ENCODE peak calls at places on chromosomes 1 and 21, in ten cellular contexts. U is AG04449, I is AG09309, W is GM12865, Y is K562, H is stomach, J is astrocyte of the spinal cord, K is fibroblast of mammary gland, B is fibroblast of pulmonary artery, V is AG10803. E is an unnamed sample.

GRCh38 chr1:22341791-22342605 is 109.7 kb upstream of the ZBTB40 start:
- DNase-seq in U (no peak), W (no peak), V (peak), H (no peak), K (peak), I (no peak), Y (peak), J (peak), B (peak), E (peak)

GRCh38 chr1:30038134-30039025 is 685.0 kb downstream of the MATN1 start:
- DNase-seq in V (no peak), I (no peak), U (no peak), H (no peak), Y (no peak), K (no peak), B (no peak), J (no peak), W (no peak), E (no peak)

GRCh38 chr1:66925944-66926343 is 1.2 kb downstream of the MIER1 start:
- DNase-seq in V (peak), I (no peak), J (no peak), Y (peak), B (no peak), K (no peak), H (no peak), U (no peak), W (no peak), E (peak)

GRCh38 chr1:210746024-210746423 is 387.9 kb downstream of the KCNH1 start:
- DNase-seq in V (no peak), J (no peak), U (no peak), H (no peak), Y (no peak), K (no peak), B (no peak), W (no peak), I (no peak), E (no peak)

GRCh38 chr1:89546934-89547562 is 22.4 kb downstream of the LRRC8B start:
- DNase-seq in J (no peak), U (no peak), H (no peak), B (no peak), Y (no peak), W (no peak), I (no peak), V (no peak), K (peak), E (no peak)

GRCh38 chr1:16175610-16176553 is 20.0 kb upstream of the EPHA2 start:
- DNase-seq in V (peak), J (peak), W (no peak), K (peak), B (peak), H (peak), I (peak), U (peak), Y (peak), E (peak)

GRCh38 chr21:34942911-34943310 is 106.2 kb downstream of the RUNX1 start:
- DNase-seq in W (no peak), B (no peak), U (no peak), V (no peak), Y (no peak), I (no peak), H (no peak), J (no peak), K (no peak), E (no peak)

GRCh38 chr1:41856361-41857285 is 62.1 kb downstream of the HIVEP3 start:
- DNase-seq in V (peak), Y (no peak), I (no peak), J (peak), K (peak), H (no peak), W (no peak), U (no peak), B (no peak), E (peak)

GRCh38 chr1:174996474-174996873 is 3.3 kb upstream of the CACYBP start:
- DNase-seq in B (peak), V (peak), U (no peak), I (no peak), K (peak), J (peak), W (no peak), H (no peak), Y (peak), E (peak)

GRCh38 chr1:9700340-9700739 is 48.8 kb downstream of the PIK3CD start:
- DNase-seq in U (no peak), W (no peak), H (no peak), B (peak), J (peak), V (peak), Y (no peak), K (peak), I (peak), E (peak)

GRCh38 chr1:36355811-36356210 is 29.9 kb downstream of the STK40 start:
- DNase-seq in V (no peak), Y (no peak), U (no peak), I (no peak), H (no peak), B (no peak), K (no peak), W (no peak), J (no peak), E (no peak)

GRCh38 chr1:208759250-208759649 is 515.1 kb upstream of the PLXNA2 start:
- DNase-seq in B (no peak), H (no peak), I (no peak), K (no peak), W (no peak), Y (no peak), V (no peak), J (no peak), U (no peak), E (no peak)

GRCh38 chr1:244187310-244187709 is 136.2 kb downstream of the ZBTB18 start:
- DNase-seq in W (no peak), I (no peak), K (no peak), U (no peak), B (no peak), Y (no peak), V (no peak), J (no peak), H (no peak), E (no peak)

GRCh38 chr1:91685994-91686393 is 185.3 kb downstream of the CDC7 start:
- DNase-seq in B (no peak), J (no peak), I (no peak), Y (no peak), K (peak), W (no peak), H (no peak), U (no peak), V (no peak), E (no peak)

GRCh38 chr1:217747156-217747769 is 116.1 kb downstream of the SPATA17 start:
- DNase-seq in B (peak), V (peak), H (no peak), J (peak), Y (no peak), U (no peak), W (peak), I (peak), K (peak), E (peak)

GRCh38 chr1:54798769-54799641 is 2.1 kb downstream of the TTC22 start:
- DNase-seq in Y (no peak), I (no peak), H (peak), J (no peak), V (peak), W (peak), U (no peak), K (peak), B (peak), E (peak)

GRCh38 chr1:29645586-29645985 is 409.3 kb downstream of the PTPRU start:
- DNase-seq in J (no peak), B (no peak), K (no peak), U (no peak), Y (no peak), I (no peak), H (no peak), W (no peak), V (no peak), E (no peak)

GRCh38 chr1:20469406-20470076 is 16.5 kb downstream of the CAMK2N1 start:
- DNase-seq in J (no peak), W (no peak), Y (no peak), K (no peak), V (no peak), U (no peak), I (no peak), B (peak), H (no peak), E (no peak)

GRCh38 chr1:212545941-212546638 is 62.5 kb upstream of the ATF3 start:
- DNase-seq in W (no peak), I (no peak), B (peak), U (no peak), Y (no peak), H (no peak), V (peak), J (no peak), K (peak), E (peak)

GRCh38 chr1:160657477-160657820 is 10.6 kb upstream of the SLAMF1 start:
- DNase-seq in K (no peak), B (peak), H (no peak), Y (no peak), W (peak), U (no peak), I (no peak), V (no peak), J (no peak), E (no peak)

GRCh38 chr1:172823534-172823933 is 164.6 kb downstream of the FASLG start:
- DNase-seq in Y (no peak), W (no peak), K (peak), I (no peak), B (peak), J (peak), U (peak), H (no peak), V (peak), E (peak)

GRCh38 chr1:196678510-196678884 is 26.7 kb downstream of the CFH start:
- DNase-seq in H (no peak), W (no peak), J (peak), K (peak), V (peak), Y (no peak), U (peak), B (peak), I (no peak), E (peak)

GRCh38 chr21:45029968-45030636 is 44.3 kb upstream of the ADARB1 start:
- DNase-seq in Y (no peak), H (no peak), K (no peak), J (no peak), W (no peak), I (no peak), V (no peak), U (no peak), B (no peak), E (no peak)

DNA sequence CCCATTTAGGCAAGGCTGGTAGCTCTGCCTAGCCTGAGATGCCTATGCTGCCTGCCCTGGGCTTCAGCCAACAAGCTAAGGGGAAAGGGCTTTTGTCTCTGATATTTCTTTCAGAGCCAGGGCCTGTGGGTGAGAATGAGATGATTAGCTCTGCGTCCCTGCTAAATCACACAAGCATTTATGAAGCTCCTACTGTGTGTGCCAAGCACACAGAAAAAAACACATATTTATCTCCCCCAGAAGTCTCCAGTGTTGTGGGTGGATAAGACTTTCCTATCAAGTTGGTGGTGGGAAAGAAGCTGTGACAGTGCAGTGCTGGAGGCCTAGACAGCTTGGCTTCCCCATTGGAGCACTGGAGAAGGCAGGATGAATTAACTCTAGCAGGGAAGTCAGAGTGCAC is 1.5 kb downstream of the SLC50A1 start:
- DNase-seq in I (no peak), K (no peak), J (no peak), V (no peak), W (no peak), U (no peak), B (no peak), Y (no peak), H (no peak), E (no peak)
- H3K4me3 ChIP-seq in I (no peak), K (peak), J (no peak), V (peak), W (peak), U (peak), B (peak), Y (peak), H (peak), E (peak)

DNA sequence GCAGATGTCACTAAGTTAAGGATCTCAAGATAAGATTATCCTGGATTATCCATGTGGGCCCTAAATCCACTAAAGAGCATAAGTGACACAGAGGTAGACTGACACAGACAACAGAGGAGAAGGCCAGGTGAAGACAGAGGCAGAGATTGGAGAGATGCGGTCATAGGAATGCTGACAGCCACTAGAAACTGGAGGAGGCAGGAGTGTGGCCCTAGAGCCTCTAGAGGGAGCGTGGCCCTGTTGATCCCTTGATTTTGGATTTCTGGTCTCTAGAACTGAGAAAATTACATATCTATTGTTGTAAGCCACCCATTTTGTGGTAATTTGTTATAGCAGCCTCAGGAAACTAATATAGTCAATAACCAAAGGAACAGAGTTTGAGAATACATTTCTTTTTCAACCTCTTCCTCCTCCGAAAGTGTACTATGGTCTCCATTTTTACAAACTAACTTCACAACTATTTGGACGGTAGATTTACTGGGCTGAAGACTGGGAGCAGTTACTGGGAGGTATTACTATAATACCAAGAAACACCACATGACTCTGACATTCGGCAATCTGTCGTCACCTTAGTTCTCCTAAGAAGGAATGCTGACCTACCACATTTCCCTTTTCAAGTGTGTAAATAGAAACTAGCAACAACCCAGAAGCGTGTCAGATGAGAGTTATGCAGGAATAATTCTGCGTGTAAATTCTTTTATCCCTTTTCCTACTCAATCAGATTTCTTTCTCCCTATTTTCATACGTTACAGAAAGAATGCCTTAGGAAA is 116.0 kb upstream of the ZNHIT6 start:
- DNase-seq in H (no peak), I (no peak), V (no peak), W (no peak), J (no peak), Y (no peak), U (no peak), B (no peak), K (no peak), E (no peak)
- TF ChIP-seq CTCF in H (no peak), I (no peak), V (peak), W (no peak), J (no peak), Y (no peak), U (no peak), B (no peak), K (no peak), E (no peak)

DNA sequence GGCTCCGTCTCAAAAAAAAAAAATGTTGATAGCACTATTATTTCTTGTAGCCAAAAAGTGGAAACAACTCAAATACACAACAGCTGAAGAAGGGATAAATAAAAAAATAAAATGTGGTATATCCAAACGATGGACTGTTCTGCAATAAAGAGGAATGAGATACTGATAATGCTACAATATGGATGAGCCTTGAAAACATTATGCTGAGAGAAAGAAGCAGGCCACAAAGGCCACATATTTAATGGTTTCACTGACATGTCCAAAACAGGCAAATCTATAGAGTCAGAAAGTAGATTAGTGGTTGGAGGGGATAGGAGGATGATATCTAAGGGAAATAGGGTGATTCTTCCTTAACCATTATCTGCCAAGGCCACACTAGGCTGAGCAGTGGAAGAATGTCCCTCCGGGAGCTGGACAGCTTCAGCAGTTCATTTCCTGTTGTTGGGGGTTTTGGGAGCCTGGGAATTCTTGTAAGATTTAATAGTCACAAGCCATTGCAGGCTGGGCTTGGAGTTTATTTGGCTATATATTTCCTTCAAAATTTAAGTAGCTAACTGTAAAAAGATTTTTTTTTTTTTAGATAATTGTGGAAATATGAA is 53.5 kb downstream of the ST3GAL3 start:
- DNase-seq in B (peak), W (no peak), K (no peak), H (no peak), V (peak), U (no peak), Y (peak), J (no peak), I (no peak), E (no peak)
- H3K4me3 ChIP-seq in B (no peak), W (no peak), K (no peak), H (no peak), V (no peak), U (no peak), Y (no peak), J (no peak), I (no peak), E (no peak)

DNA sequence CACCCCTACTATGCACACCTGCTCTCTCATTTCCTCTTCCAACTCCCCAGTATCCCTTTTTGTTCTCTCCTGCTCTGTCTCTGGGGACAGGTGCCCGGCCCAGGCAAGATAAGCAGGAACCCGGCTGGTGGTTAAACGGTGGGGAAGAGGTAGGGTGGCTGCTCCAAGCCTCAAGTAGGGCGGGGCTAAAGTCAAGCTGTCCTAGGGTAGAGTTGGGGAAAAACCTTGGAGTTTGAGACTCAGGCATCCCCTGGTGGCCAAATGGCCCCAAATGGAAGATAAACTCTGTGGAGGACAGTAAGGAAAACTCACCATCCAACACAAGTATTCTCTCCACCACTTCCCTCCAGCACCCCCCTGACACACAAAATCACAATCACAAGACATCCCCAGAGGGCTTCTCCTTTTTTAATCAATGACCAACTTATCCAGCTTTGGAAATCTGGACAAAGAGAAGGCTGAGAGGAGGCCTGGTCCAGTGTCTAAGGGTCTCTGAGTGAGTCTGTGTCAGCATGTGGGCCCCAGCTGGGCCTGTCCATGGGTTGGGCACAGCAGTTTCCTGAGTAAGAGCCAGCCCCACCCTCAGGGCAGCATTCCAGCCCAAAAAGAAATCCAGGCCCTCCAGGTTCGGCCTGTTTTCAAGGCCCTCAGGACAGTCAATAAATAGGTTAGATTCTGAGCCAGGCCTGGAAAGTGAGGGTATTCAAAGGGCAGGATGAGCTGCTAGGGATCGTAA is 9.8 kb downstream of the POMGNT1 start:
- DNase-seq in K (no peak), V (peak), Y (no peak), B (no peak), U (no peak), W (no peak), H (peak), J (no peak), I (no peak), E (peak)
- TF ChIP-seq CTCF in K (peak), V (no peak), Y (peak), B (no peak), U (no peak), W (no peak), H (no peak), J (no peak), I (peak), E (peak)

DNA sequence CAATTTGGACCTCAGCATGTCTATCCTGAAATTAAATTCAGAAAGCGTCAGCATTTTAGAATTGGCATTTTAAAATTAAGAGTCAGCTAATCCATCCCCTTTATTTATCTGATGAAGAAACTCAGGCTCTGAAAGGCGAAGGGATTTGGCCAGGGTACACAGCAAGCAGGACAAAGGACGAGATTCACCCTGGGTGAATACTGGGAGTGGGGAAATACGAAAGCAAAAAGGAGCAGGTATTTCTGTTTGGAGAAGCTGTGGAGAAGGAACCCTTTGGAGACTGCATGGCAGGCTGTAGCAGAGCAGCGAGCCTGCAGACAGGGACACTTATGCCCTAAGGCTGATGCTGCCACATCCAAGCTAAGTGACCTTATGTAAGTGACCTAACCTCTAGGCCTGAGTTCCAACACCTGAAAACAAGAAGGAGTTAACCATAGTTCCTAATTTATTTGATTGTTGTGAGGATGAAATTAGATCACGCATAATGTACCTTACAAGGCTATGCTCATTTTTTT is 207.3 kb upstream of the C1orf87 start:
- DNase-seq in I (no peak), Y (no peak), W (no peak), V (no peak), U (no peak), K (no peak), J (no peak), B (no peak), H (no peak), E (no peak)
- H3K4me3 ChIP-seq in I (no peak), Y (no peak), W (no peak), V (no peak), U (no peak), K (no peak), J (no peak), B (no peak), H (no peak), E (no peak)

E was measured in fibroblast of the aortic adventitia.